ENCODE peak calls at places on chromosome 4, in four cellular contexts. W is CD4-positive, alpha-beta T cell; S is pancreas; C is ovary. J is an unnamed sample.

GRCh38 chr4:37748546-37748945 is 62.4 kb upstream of the RELL1 start:
- DNase-seq in W (no peak), S (no peak), C (no peak), J (no peak)

GRCh38 chr4:80312124-80312523 is 23.4 kb upstream of the CFAP299 start:
- DNase-seq in W (no peak), S (no peak), C (no peak), J (no peak)

GRCh38 chr4:186808635-186809018 is 85.0 kb upstream of the FAT1 start:
- DNase-seq in W (no peak), S (no peak), C (no peak), J (no peak)

GRCh38 chr4:8319731-8320385 is 50.3 kb downstream of the HTRA3 start:
- DNase-seq in W (no peak), S (peak; percentile 28), C (peak; percentile 70), J (no peak)

GRCh38 chr4:3192188-3192587 is 56.8 kb upstream of the MSANTD1 start:
- DNase-seq in W (no peak), S (no peak), C (no peak), J (no peak)

GRCh38 chr4:67896421-67897065 is 12.7 kb upstream of the TMPRSS11D start:
- DNase-seq in W (no peak), S (no peak), C (no peak), J (no peak)

GRCh38 chr4:152894673-152895072 is 41.5 kb upstream of the FHDC1 start:
- DNase-seq in W (no peak), S (no peak), C (no peak), J (no peak)

GRCh38 chr4:142405021-142405991 is 440.8 kb downstream of the INPP4B start:
- DNase-seq in W (peak; percentile 27), S (no peak), C (peak; percentile 40), J (peak; percentile 46)

GRCh38 chr4:117654064-117654463 is 380.2 kb upstream of the NDST3 start:
- DNase-seq in W (no peak), S (no peak), C (no peak), J (no peak)

GRCh38 chr4:39228377-39228776 is 46.0 kb downstream of the WDR19 start:
- DNase-seq in W (no peak), S (no peak), C (no peak), J (no peak)

GRCh38 chr4:139492429-139492828 is 38.5 kb downstream of the RAB33B start:
- DNase-seq in W (no peak), S (no peak), C (no peak), J (no peak)

GRCh38 chr4:165612936-165613335 is 234.1 kb downstream of the CPE start:
- DNase-seq in W (no peak), S (no peak), C (no peak), J (no peak)

GRCh38 chr4:157265281-157265680 is 44.8 kb downstream of the GRIA2 start:
- DNase-seq in W (no peak), S (no peak), C (no peak), J (no peak)

GRCh38 chr4:154205471-154205870 is 286.1 kb downstream of the DCHS2 start:
- DNase-seq in W (no peak), S (no peak), C (no peak), J (no peak)

GRCh38 chr4:1608196-1608820 is 75.8 kb downstream of the FAM53A start:
- DNase-seq in W (no peak), S (peak; percentile 45), C (no peak), J (peak; percentile 15)

GRCh38 chr4:119861731-119862130 is 204.9 kb downstream of the MAD2L1 start:
- DNase-seq in W (no peak), S (no peak), C (no peak), J (no peak)

GRCh38 chr4:157096439-157096838 is 20.5 kb downstream of the GLRB start:
- DNase-seq in W (no peak), S (no peak), C (no peak), J (no peak)

GRCh38 chr4:142379277-142380051 is 466.6 kb downstream of the INPP4B start:
- DNase-seq in W (no peak), S (no peak), C (no peak), J (no peak)

GRCh38 chr4:119638359-119638758 is 9.8 kb upstream of the PDE5A start:
- DNase-seq in W (no peak), S (no peak), C (no peak), J (no peak)

GRCh38 chr4:18105023-18106011 is 83.8 kb upstream of the LCORL start:
- DNase-seq in W (no peak), S (no peak), C (no peak), J (no peak)

GRCh38 chr4:2247128-2248043 is 5.5 kb upstream of the HAUS3 start:
- DNase-seq in W (no peak), S (peak; percentile 60), C (peak; percentile 37), J (no peak)

GRCh38 chr4:81030061-81030616 is 369 bp upstream of the BMP3 start:
- DNase-seq in W (no peak), S (no peak), C (no peak), J (no peak)

GRCh38 chr4:32042486-32042885 is 1322.3 kb downstream of the PCDH7 start:
- DNase-seq in W (no peak), S (no peak), C (no peak), J (no peak)

GRCh38 chr4:152643153-152644035 is 36.4 kb downstream of the TMEM154 start:
- DNase-seq in W (no peak), S (no peak), C (no peak), J (peak; percentile 86)

GRCh38 chr4:38711066-38711465 is 47.1 kb downstream of the KLF3 start:
- DNase-seq in W (no peak), S (no peak), C (no peak), J (no peak)

GRCh38 chr4:183362036-183362435 is 39.8 kb upstream of the CLDN24 start:
- DNase-seq in W (no peak), S (no peak), C (no peak), J (no peak)

GRCh38 chr4:183360161-183360919 is 38.1 kb upstream of the CLDN24 start:
- DNase-seq in W (no peak), S (no peak), C (no peak), J (no peak)

GRCh38 chr4:183364025-183364424 is 41.8 kb upstream of the CLDN24 start:
- DNase-seq in W (no peak), S (no peak), C (no peak), J (no peak)

GRCh38 chr4:183366436-183366835 is 44.2 kb upstream of the CLDN24 start:
- DNase-seq in W (no peak), S (no peak), C (no peak), J (no peak)

GRCh38 chr4:183362916-183363542 is 40.8 kb upstream of the CLDN24 start:
- DNase-seq in W (no peak), S (no peak), C (no peak), J (no peak)
- TF ChIP-seq CTCF in W (no peak), S (no peak), C (no peak), J (no peak)

GRCh38 chr4:169029947-169030346 is 19.9 kb upstream of the CBR4 start:
- DNase-seq in W (no peak), S (no peak), C (no peak), J (no peak)

GRCh38 chr4:169027663-169028062 is 17.6 kb upstream of the CBR4 start:
- DNase-seq in W (no peak), S (no peak), C (no peak), J (no peak)

GRCh38 chr4:169025184-169025583 is 15.1 kb upstream of the CBR4 start:
- DNase-seq in W (no peak), S (no peak), C (no peak), J (no peak)

GRCh38 chr4:169030575-169030982 is 20.5 kb upstream of the CBR4 start:
- DNase-seq in W (no peak), S (no peak), C (no peak), J (no peak)

DNA sequence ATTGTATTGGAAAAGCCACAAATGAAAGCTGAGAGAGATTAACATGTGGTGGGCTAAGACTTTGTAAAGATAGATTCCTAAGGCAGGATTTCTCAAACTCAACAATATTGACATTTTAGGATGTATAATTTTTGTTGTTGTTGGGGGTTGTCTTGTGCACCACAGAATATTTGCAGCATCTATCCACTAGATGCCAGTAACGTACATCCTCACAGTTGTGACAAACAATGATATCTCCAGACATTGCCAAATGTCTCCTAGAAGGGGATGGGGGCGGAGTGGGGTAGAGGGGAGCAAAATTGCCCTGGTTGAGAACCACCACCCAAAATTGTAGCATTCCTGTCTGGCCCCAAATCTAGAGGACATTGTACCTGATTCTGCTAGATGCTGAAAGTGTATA is 14.7 kb upstream of the CBR4 start:
- DNase-seq in W (no peak), S (no peak), C (no peak), J (no peak)
- TF ChIP-seq CTCF in W (no peak), S (peak; percentile 40), C (no peak), J (peak; percentile 53)

DNA sequence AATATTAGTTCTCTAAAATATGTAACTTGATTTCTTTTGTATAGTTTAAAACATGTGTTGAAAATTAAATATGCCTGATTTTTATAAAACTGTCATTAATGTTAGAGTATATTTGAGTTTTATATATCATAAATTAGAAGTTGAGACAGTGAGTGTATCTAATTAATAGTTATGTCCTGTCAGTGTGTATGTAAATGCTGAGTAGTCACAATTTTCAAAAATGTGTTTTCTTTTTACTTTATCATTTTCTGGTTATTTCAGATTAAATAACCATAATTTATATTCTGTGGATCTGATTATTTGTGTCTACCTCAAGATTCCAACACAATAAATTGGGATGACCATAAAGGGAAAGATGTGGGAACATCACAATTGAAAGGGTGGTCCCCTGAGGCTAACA is 82.7 kb upstream of the CXXC4 start:
- DNase-seq in W (no peak), S (no peak), C (no peak), J (no peak)
- TF ChIP-seq CTCF in W (no peak), S (no peak), C (no peak), J (no peak)

GRCh38 chr4:21512351-21512750 is 436.2 kb downstream of the KCNIP4 start:
- DNase-seq in W (no peak), S (no peak), C (no peak), J (no peak)
- TF ChIP-seq CTCF in W (no peak), S (no peak), C (no peak), J (no peak)